ENCODE peak calls at places on chromosomes 6 and 20, in seven cellular contexts. Y is left ventricle myocardium inferior, Z is pancreas, R is tibial artery, W is body of pancreas, H is PC-3, E is cardiac muscle cell. L is an unnamed sample. For H3K9me3, the result is how much of the 10 kb centered on the place peaks cover.

GRCh38 chr20:25238319-25239037 is 9.4 kb upstream of the PYGB start:
- DNase-seq in Y (no peak), Z (no peak), R (peak), W (no peak), H (peak), E (peak), L (no peak)

GRCh38 chr6:36631326-36632046 is 37.3 kb downstream of the SRSF3 start:
- DNase-seq in Y (no peak), Z (no peak), R (no peak), W (no peak), H (no peak), E (no peak), L (no peak)

GRCh38 chr6:144007779-144008500 is at the start of gene PLAGL1:
- DNase-seq in Y (peak), Z (peak), R (peak), W (peak), H (peak), E (peak), L (peak)

GRCh38 chr6:32252326-32253009 is 28.6 kb upstream of the NOTCH4 start:
- DNase-seq in Y (no peak), Z (no peak), R (no peak), W (no peak), H (no peak), E (no peak), L (no peak)

GRCh38 chr6:85404497-85405174 is 45.2 kb upstream of the NT5E start:
- DNase-seq in Y (no peak), Z (no peak), R (no peak), W (peak), H (peak), E (peak), L (peak)

GRCh38 chr20:10590950-10591349 is 82.8 kb downstream of the JAG1 start:
- DNase-seq in Y (no peak), Z (no peak), R (no peak), W (no peak), H (peak), E (no peak), L (no peak)

GRCh38 chr20:17606001-17606400 is 36.1 kb downstream of the DSTN start:
- DNase-seq in Y (no peak), Z (no peak), R (no peak), W (no peak), H (no peak), E (no peak), L (no peak)

GRCh38 chr6:122752990-122753687 is 26.4 kb upstream of the FABP7 start:
- DNase-seq in Y (no peak), Z (no peak), R (no peak), W (no peak), H (no peak), E (no peak), L (no peak)

GRCh38 chr6:17714879-17715860 is 8.4 kb upstream of the NUP153 start:
- DNase-seq in Y (no peak), Z (no peak), R (no peak), W (peak), H (peak), E (peak), L (no peak)

GRCh38 chr20:35005463-35005961 is 49.8 kb downstream of the MYH7B start:
- DNase-seq in Y (no peak), Z (no peak), R (peak), W (no peak), H (no peak), E (no peak), L (peak)

GRCh38 chr20:675453-676314 is at the start of gene SCRT2:
- DNase-seq in Y (peak), Z (peak), R (peak), W (peak), H (peak), E (peak), L (peak)

GRCh38 chr6:167713088-167713475 is 113.6 kb upstream of the AFDN start:
- DNase-seq in Y (no peak), Z (no peak), R (no peak), W (no peak), H (no peak), E (no peak), L (no peak)

DNA sequence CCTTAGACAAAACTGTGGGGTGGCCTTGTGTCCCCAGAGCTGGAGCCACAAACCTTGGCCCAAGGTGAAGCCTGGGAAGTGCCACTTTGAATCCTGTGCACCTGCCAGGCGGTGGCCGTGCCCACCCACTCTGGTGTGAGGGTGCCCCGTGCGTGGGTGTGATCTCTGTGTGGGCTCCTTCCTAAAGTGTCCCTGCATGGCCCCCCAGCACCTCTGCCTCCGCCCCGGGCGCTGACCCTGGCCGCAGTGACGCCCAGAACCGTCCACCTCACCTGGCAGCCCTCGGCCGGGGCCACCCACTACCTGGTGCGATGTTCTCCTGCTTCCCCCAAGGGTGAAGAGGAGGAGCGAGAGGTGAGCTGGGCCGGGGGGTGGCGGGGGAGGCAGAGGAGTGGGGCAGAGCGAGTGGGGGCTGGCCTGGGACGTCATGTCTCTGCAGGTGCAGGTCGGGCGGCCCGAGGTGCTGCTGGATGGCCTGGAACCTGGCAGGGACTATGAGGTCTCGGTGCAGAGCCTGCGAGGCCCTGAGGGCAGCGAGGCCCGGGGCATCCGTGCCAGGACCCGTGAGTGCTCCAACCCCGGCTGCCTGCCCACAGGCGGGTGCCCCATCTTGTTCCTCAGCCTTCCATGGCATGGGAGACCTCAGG is 18.3 kb downstream of the COL20A1 start:
- DNase-seq in Y (peak), Z (peak), R (no peak), W (no peak), H (no peak), E (no peak), L (no peak)
- TF ChIP-seq CTCF in Y (no peak), Z (no peak), R (no peak), W (no peak), H (no peak), E (no peak), L (no peak)

DNA sequence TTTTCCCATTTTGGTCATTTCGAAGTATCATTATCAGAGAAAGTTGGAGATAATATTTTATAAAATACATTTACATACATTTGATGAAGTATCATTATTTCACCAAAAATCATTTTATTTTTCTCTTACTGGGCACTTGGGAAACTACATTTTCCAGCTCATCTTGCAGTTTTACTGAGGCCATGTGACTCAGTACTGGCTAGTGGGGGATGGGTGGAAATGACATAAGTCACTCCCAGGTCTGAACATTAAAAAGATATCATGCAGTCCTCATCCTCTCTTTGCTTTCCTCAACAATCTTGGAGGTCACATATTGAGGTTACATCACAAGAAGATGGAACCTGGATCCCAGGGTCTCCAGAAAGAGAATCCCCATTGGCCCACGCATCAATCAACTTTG is 84.1 kb downstream of the CD24 start:
- DNase-seq in Y (no peak), Z (no peak), R (no peak), W (no peak), H (no peak), E (no peak), L (no peak)
- H3K4me3 ChIP-seq in Y (no peak), Z (no peak), R (no peak), W (no peak), H (no peak), E (no peak), L (no peak)

GRCh38 chr20:31488171-31488570 is 13.1 kb downstream of the REM1 start:
- DNase-seq in Y (no peak), Z (no peak), R (no peak), W (no peak), H (no peak), E (no peak), L (no peak)

GRCh38 chr20:31485450-31486339 is 10.6 kb downstream of the REM1 start:
- DNase-seq in Y (peak), Z (no peak), R (peak), W (peak), H (no peak), E (peak), L (peak)

GRCh38 chr20:31489152-31489551 is 14.1 kb downstream of the REM1 start:
- DNase-seq in Y (no peak), Z (no peak), R (no peak), W (no peak), H (no peak), E (no peak), L (no peak)

DNA sequence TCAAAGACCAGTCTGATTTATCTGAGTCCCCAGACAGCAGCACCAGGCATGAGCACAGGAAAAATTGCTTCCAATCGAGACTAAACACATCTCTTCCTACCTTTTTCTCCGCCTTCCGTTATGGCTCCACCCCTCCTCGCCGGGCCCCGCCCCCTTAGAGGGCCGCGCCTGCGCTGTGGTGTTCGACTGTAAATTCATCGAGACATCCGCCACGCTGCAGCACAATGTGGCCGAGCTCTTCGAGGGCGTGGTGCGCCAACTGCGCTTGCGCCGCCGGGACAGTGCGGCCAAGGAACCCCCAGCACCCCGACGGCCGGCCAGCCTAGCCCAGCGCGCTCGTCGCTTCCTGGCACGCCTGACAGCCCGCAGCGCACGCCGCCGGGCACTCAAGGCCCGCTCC is 8.9 kb downstream of the REM1 start:
- DNase-seq in Y (no peak), Z (no peak), R (no peak), W (no peak), H (no peak), E (no peak), L (peak)
- H3K9me3 ChIP-seq in Y (under half), Z (under half), R (under half), W (under half), H (under half), E (under half), L (under half)

GRCh38 chr6:29967379-29968010 is 25.2 kb downstream of the HLA-A start:
- DNase-seq in Y (no peak), Z (no peak), R (no peak), W (peak), H (peak), E (peak), L (no peak)
- TF ChIP-seq CTCF in Y (peak), Z (no peak), R (no peak), W (peak), H (peak), E (peak), L (no peak)

GRCh38 chr6:124958149-124958548 is 4.1 kb upstream of the RNF217 start:
- DNase-seq in Y (no peak), Z (no peak), R (no peak), W (no peak), H (no peak), E (no peak), L (no peak)
- H3K4me3 ChIP-seq in Y (no peak), Z (no peak), R (no peak), W (no peak), H (no peak), E (no peak), L (no peak)

GRCh38 chr6:5053038-5053437 is 32.1 kb upstream of the PPP1R3G start:
- DNase-seq in Y (no peak), Z (no peak), R (no peak), W (no peak), H (no peak), E (peak), L (no peak)
- H3K9me3 ChIP-seq in Y (under half), Z (under half), R (under half), W (under half), H (under half), E (under half), L (under half)

L was measured in testis.